ENCODE peak calls at places on chromosome 19, in seven cellular contexts. One of them, this sample, is unnamed. For H3K4me1, the result is how much of the 10 kb centered on the place peaks cover.

GRCh38 chr19:6509118-6509971 is 7.2 kb upstream of the TUBB4A start:
- DNase-seq in thoracic aorta: no peak
- DNase-seq in left ventricle myocardium inferior: peak
- DNase-seq in iPS DF 6.9: no peak
- DNase-seq in suprapubic skin: no peak
- DNase-seq in IMR-90: no peak
- DNase-seq in fibroblast of lung: no peak
- DNase-seq in this sample: no peak

GRCh38 chr19:42563352-42564210 is 31.1 kb downstream of the CEACAM8 start:
- DNase-seq in thoracic aorta: no peak
- DNase-seq in iPS DF 6.9: no peak
- DNase-seq in IMR-90: peak
- DNase-seq in left ventricle myocardium inferior: no peak
- DNase-seq in suprapubic skin: no peak
- DNase-seq in fibroblast of lung: peak
- DNase-seq in this sample: no peak

GRCh38 chr19:33646306-33646705 is 24.6 kb downstream of the CHST8 start:
- DNase-seq in iPS DF 6.9: no peak
- DNase-seq in thoracic aorta: no peak
- DNase-seq in IMR-90: no peak
- DNase-seq in left ventricle myocardium inferior: no peak
- DNase-seq in fibroblast of lung: no peak
- DNase-seq in suprapubic skin: peak
- DNase-seq in this sample: no peak

GRCh38 chr19:45187421-45188100 is 9.0 kb downstream of the BLOC1S3 start:
- DNase-seq in thoracic aorta: no peak
- DNase-seq in fibroblast of lung: no peak
- DNase-seq in suprapubic skin: no peak
- DNase-seq in IMR-90: no peak
- DNase-seq in iPS DF 6.9: no peak
- DNase-seq in left ventricle myocardium inferior: no peak
- DNase-seq in this sample: no peak

GRCh38 chr19:16078759-16079707 is 2.7 kb downstream of the TPM4 start:
- DNase-seq in thoracic aorta: no peak
- DNase-seq in suprapubic skin: peak
- DNase-seq in fibroblast of lung: peak
- DNase-seq in left ventricle myocardium inferior: peak
- DNase-seq in iPS DF 6.9: no peak
- DNase-seq in IMR-90: peak
- DNase-seq in this sample: no peak

GRCh38 chr19:34236035-34236793 is 18.1 kb upstream of the GARRE1 start:
- DNase-seq in fibroblast of lung: peak
- DNase-seq in thoracic aorta: no peak
- DNase-seq in IMR-90: peak
- DNase-seq in left ventricle myocardium inferior: no peak
- DNase-seq in suprapubic skin: peak
- DNase-seq in iPS DF 6.9: no peak
- DNase-seq in this sample: no peak

GRCh38 chr19:50477751-50478515 is 1.3 kb upstream of the GARIN5A start:
- DNase-seq in left ventricle myocardium inferior: no peak
- DNase-seq in thoracic aorta: no peak
- DNase-seq in iPS DF 6.9: no peak
- DNase-seq in suprapubic skin: no peak
- DNase-seq in IMR-90: no peak
- DNase-seq in fibroblast of lung: no peak
- DNase-seq in this sample: no peak

GRCh38 chr19:13053761-13054604 is 48.7 kb downstream of the LYL1 start:
- DNase-seq in suprapubic skin: peak
- DNase-seq in thoracic aorta: no peak
- DNase-seq in left ventricle myocardium inferior: peak
- DNase-seq in iPS DF 6.9: no peak
- DNase-seq in fibroblast of lung: peak
- DNase-seq in IMR-90: peak
- DNase-seq in this sample: peak

GRCh38 chr19:47891923-47892666 is 6.0 kb upstream of the SULT2A1 start:
- DNase-seq in fibroblast of lung: no peak
- DNase-seq in thoracic aorta: no peak
- DNase-seq in left ventricle myocardium inferior: no peak
- DNase-seq in suprapubic skin: no peak
- DNase-seq in iPS DF 6.9: no peak
- DNase-seq in IMR-90: no peak
- DNase-seq in this sample: no peak

GRCh38 chr19:45076851-45077730 is 813 bp upstream of the ZNF296 start:
- DNase-seq in fibroblast of lung: no peak
- DNase-seq in left ventricle myocardium inferior: no peak
- DNase-seq in thoracic aorta: no peak
- DNase-seq in IMR-90: no peak
- DNase-seq in iPS DF 6.9: no peak
- DNase-seq in suprapubic skin: no peak
- DNase-seq in this sample: no peak

GRCh38 chr19:42086188-42086736 is 10.3 kb downstream of the ZNF574 start:
- DNase-seq in left ventricle myocardium inferior: no peak
- DNase-seq in thoracic aorta: no peak
- DNase-seq in suprapubic skin: no peak
- DNase-seq in iPS DF 6.9: no peak
- DNase-seq in fibroblast of lung: no peak
- DNase-seq in IMR-90: no peak
- DNase-seq in this sample: no peak

GRCh38 chr19:10516671-10517286 is 468 bp downstream of the S1PR5 start:
- DNase-seq in fibroblast of lung: no peak
- DNase-seq in left ventricle myocardium inferior: no peak
- DNase-seq in thoracic aorta: no peak
- DNase-seq in suprapubic skin: no peak
- DNase-seq in iPS DF 6.9: no peak
- DNase-seq in IMR-90: no peak
- DNase-seq in this sample: no peak

GRCh38 chr19:57334191-57334590 is 13.9 kb downstream of the ZNF543 start:
- DNase-seq in suprapubic skin: no peak
- DNase-seq in fibroblast of lung: peak
- DNase-seq in IMR-90: peak
- DNase-seq in iPS DF 6.9: no peak
- DNase-seq in thoracic aorta: no peak
- DNase-seq in left ventricle myocardium inferior: no peak
- DNase-seq in this sample: peak

GRCh38 chr19:18306903-18307681 is 15.8 kb downstream of the LSM4 start:
- DNase-seq in fibroblast of lung: peak
- DNase-seq in left ventricle myocardium inferior: no peak
- DNase-seq in thoracic aorta: no peak
- DNase-seq in iPS DF 6.9: no peak
- DNase-seq in IMR-90: no peak
- DNase-seq in suprapubic skin: no peak
- DNase-seq in this sample: no peak

GRCh38 chr19:38729653-38730469 is 14.4 kb downstream of the CAPN12 start:
- DNase-seq in iPS DF 6.9: no peak
- DNase-seq in suprapubic skin: no peak
- DNase-seq in thoracic aorta: no peak
- DNase-seq in IMR-90: peak
- DNase-seq in fibroblast of lung: peak
- DNase-seq in left ventricle myocardium inferior: peak
- DNase-seq in this sample: peak

GRCh38 chr19:55247621-55248099 is 11.2 kb downstream of the PPP6R1 start:
- DNase-seq in iPS DF 6.9: no peak
- DNase-seq in left ventricle myocardium inferior: peak
- DNase-seq in fibroblast of lung: no peak
- DNase-seq in IMR-90: no peak
- DNase-seq in thoracic aorta: no peak
- DNase-seq in suprapubic skin: no peak
- DNase-seq in this sample: peak

DNA sequence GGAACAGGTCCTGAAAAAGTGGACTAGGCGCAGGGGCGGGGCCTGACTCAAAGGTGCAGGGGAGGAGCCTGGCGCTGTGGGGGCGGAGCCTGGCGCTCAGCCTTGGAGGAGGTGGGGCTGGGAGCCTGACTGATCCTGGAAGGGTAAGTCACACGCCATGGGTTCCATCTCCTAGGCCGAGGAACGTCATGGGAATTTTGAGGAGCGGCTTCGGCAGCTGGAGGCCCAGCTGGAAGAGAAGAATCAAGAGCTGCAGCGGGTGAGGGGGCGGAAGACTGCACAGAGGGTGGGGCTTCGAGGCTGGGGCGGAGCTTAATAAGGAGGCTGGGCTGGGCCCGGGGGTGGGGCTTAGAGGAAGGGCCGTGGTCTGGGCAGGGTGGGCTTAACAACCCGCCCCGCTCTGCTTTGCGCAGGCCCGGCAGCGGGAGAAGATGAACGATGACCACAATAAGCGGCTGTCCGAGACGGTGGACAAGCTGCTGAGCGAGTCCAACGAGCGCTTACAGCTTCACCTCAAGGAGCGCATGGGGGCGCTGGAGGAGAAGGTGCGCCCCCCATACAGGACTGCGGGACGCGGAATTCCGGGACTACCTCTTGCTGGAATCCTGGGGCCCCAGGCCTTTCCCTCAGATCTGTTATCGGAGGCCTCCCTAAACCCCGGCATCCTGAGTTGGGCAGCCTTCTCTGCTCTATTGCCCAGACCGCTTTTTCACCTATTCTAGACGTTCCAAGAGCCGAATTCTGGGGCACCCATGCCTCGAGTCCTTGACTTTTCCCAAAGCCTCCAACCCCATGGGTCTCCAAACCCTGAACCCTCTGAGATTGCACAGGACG is 14.5 kb downstream of the PPFIA3 start:
- DNase-seq in left ventricle myocardium inferior: peak
- DNase-seq in suprapubic skin: no peak
- DNase-seq in fibroblast of lung: peak
- DNase-seq in iPS DF 6.9: no peak
- DNase-seq in IMR-90: peak
- DNase-seq in thoracic aorta: no peak
- DNase-seq in this sample: no peak
- H3K27ac ChIP-seq in left ventricle myocardium inferior: peak
- H3K27ac ChIP-seq in suprapubic skin: no peak
- H3K27ac ChIP-seq in fibroblast of lung: no peak
- H3K27ac ChIP-seq in iPS DF 6.9: no peak
- H3K27ac ChIP-seq in IMR-90: no peak
- H3K27ac ChIP-seq in thoracic aorta: no peak
- H3K27ac ChIP-seq in this sample: no peak

GRCh38 chr19:2070436-2070827 is 19.4 kb upstream of the MKNK2 start:
- DNase-seq in IMR-90: no peak
- DNase-seq in iPS DF 6.9: no peak
- DNase-seq in suprapubic skin: no peak
- DNase-seq in fibroblast of lung: no peak
- DNase-seq in left ventricle myocardium inferior: no peak
- DNase-seq in thoracic aorta: no peak
- DNase-seq in this sample: no peak

GRCh38 chr19:2076481-2077082 is 19.5 kb downstream of the MOB3A start:
- DNase-seq in iPS DF 6.9: no peak
- DNase-seq in left ventricle myocardium inferior: no peak
- DNase-seq in suprapubic skin: no peak
- DNase-seq in fibroblast of lung: no peak
- DNase-seq in thoracic aorta: no peak
- DNase-seq in IMR-90: no peak
- DNase-seq in this sample: no peak

GRCh38 chr19:2072757-2073551 is 21.9 kb upstream of the MKNK2 start:
- DNase-seq in fibroblast of lung: no peak
- DNase-seq in thoracic aorta: no peak
- DNase-seq in suprapubic skin: no peak
- DNase-seq in IMR-90: no peak
- DNase-seq in left ventricle myocardium inferior: no peak
- DNase-seq in iPS DF 6.9: no peak
- DNase-seq in this sample: no peak

DNA sequence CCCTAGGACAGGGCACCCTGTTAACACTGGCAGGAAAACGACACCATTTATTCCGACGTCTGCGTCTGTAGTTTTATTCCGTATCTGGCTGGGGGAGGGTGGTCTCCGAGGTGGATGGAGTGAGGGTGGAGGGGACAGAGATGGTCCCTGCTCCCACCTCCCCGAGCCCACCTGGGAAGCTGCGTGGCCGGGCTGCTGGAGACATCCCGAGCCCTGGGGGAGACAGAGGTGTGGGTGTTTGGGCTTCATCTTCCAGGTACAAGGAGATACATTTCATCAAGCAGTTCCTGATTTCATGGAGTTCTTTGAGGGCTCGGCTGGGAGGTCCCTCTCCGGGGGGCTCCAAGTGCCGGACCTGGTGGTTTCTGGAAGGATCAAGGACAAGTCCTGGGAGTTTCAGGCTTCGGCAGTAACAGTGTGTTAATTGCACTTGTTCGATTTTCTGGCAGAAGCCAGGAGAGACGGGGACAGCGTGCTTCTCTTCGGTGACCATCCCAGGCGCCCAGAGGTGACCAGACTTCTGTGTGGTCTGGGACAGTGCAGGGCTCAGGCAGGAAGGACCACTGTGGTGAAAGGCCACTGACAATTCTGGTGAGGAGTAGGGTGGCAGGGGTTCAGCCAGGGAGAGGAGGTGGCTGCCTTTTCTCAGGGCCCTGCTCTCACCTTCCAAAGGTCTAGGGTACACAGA is 20.1 kb upstream of the MKNK2 start:
- DNase-seq in IMR-90: no peak
- DNase-seq in left ventricle myocardium inferior: no peak
- DNase-seq in iPS DF 6.9: no peak
- DNase-seq in fibroblast of lung: no peak
- DNase-seq in thoracic aorta: no peak
- DNase-seq in suprapubic skin: no peak
- DNase-seq in this sample: no peak
- H3K4me1 ChIP-seq in IMR-90: under half
- H3K4me1 ChIP-seq in left ventricle myocardium inferior: under half
- H3K4me1 ChIP-seq in iPS DF 6.9: under half
- H3K4me1 ChIP-seq in fibroblast of lung: under half
- H3K4me1 ChIP-seq in thoracic aorta: under half
- H3K4me1 ChIP-seq in suprapubic skin: under half
- H3K4me1 ChIP-seq in this sample: under half

GRCh38 chr19:2512523-2513431 is 36.9 kb downstream of the GADD45B start:
- DNase-seq in left ventricle myocardium inferior: no peak
- DNase-seq in fibroblast of lung: no peak
- DNase-seq in suprapubic skin: no peak
- DNase-seq in IMR-90: no peak
- DNase-seq in iPS DF 6.9: no peak
- DNase-seq in thoracic aorta: no peak
- DNase-seq in this sample: no peak

GRCh38 chr19:2509096-2509495 is 33.2 kb downstream of the GADD45B start:
- DNase-seq in fibroblast of lung: no peak
- DNase-seq in left ventricle myocardium inferior: no peak
- DNase-seq in iPS DF 6.9: no peak
- DNase-seq in IMR-90: no peak
- DNase-seq in suprapubic skin: no peak
- DNase-seq in thoracic aorta: no peak
- DNase-seq in this sample: no peak

GRCh38 chr19:2511991-2512390 is 36.1 kb downstream of the GADD45B start:
- DNase-seq in fibroblast of lung: no peak
- DNase-seq in thoracic aorta: no peak
- DNase-seq in IMR-90: no peak
- DNase-seq in suprapubic skin: no peak
- DNase-seq in iPS DF 6.9: no peak
- DNase-seq in left ventricle myocardium inferior: no peak
- DNase-seq in this sample: no peak

GRCh38 chr19:2514981-2515518 is 39.1 kb downstream of the GADD45B start:
- DNase-seq in iPS DF 6.9: no peak
- DNase-seq in left ventricle myocardium inferior: no peak
- DNase-seq in fibroblast of lung: no peak
- DNase-seq in IMR-90: no peak
- DNase-seq in thoracic aorta: no peak
- DNase-seq in suprapubic skin: no peak
- DNase-seq in this sample: no peak

GRCh38 chr19:2511570-2511969 is 35.6 kb downstream of the GADD45B start:
- DNase-seq in suprapubic skin: no peak
- DNase-seq in iPS DF 6.9: no peak
- DNase-seq in left ventricle myocardium inferior: no peak
- DNase-seq in fibroblast of lung: no peak
- DNase-seq in IMR-90: no peak
- DNase-seq in thoracic aorta: no peak
- DNase-seq in this sample: no peak
- H3K27ac ChIP-seq in suprapubic skin: no peak
- H3K27ac ChIP-seq in iPS DF 6.9: no peak
- H3K27ac ChIP-seq in left ventricle myocardium inferior: no peak
- H3K27ac ChIP-seq in fibroblast of lung: no peak
- H3K27ac ChIP-seq in IMR-90: no peak
- H3K27ac ChIP-seq in thoracic aorta: no peak
- H3K27ac ChIP-seq in this sample: no peak

GRCh38 chr19:17240855-17241399 is 4.8 kb downstream of the NR2F6 start:
- DNase-seq in suprapubic skin: no peak
- DNase-seq in IMR-90: no peak
- DNase-seq in thoracic aorta: no peak
- DNase-seq in left ventricle myocardium inferior: no peak
- DNase-seq in fibroblast of lung: no peak
- DNase-seq in iPS DF 6.9: no peak
- DNase-seq in this sample: no peak
- H3K4me1 ChIP-seq in suprapubic skin: under half
- H3K4me1 ChIP-seq in IMR-90: under half
- H3K4me1 ChIP-seq in thoracic aorta: under half
- H3K4me1 ChIP-seq in left ventricle myocardium inferior: half or more
- H3K4me1 ChIP-seq in fibroblast of lung: under half
- H3K4me1 ChIP-seq in iPS DF 6.9: under half
- H3K4me1 ChIP-seq in this sample: under half